ENCODE peak calls at places on chromosome X, in seven cellular contexts. E, R, U, F, A, P and V are unnamed samples.

GRCh38 chrX:94908171-94908570 is 1234.2 kb downstream of the FAM133A start:
- DNase-seq in E (no peak), R (no peak), U (no peak), F (no peak), A (no peak), P (no peak), V (no peak)

GRCh38 chrX:129522184-129523059 is 868 bp downstream of the SMARCA1 start:
- DNase-seq in E (peak; percentile 38), R (peak; percentile 46), U (peak; percentile 78), F (peak; percentile 55), A (peak; percentile 52), P (peak; percentile 56), V (peak; percentile 81)

GRCh38 chrX:154378059-154378798 is 866 bp upstream of the EMD start:
- DNase-seq in E (peak; percentile 16), R (no peak), U (peak; percentile 57), F (no peak), A (no peak), P (peak; percentile 75), V (no peak)

GRCh38 chrX:136909119-136909705 is 28.7 kb upstream of the RBMX start:
- DNase-seq in E (peak; percentile 73), R (peak; percentile 61), U (peak; percentile 85), F (peak; percentile 46), A (peak; percentile 69), P (peak; percentile 82), V (peak; percentile 65)

GRCh38 chrX:16633754-16634153 is 16.2 kb upstream of the S100G start:
- DNase-seq in E (no peak), R (no peak), U (no peak), F (no peak), A (no peak), P (no peak), V (no peak)

GRCh38 chrX:24668111-24668510 is 21.0 kb upstream of the PCYT1B start:
- DNase-seq in E (no peak), R (no peak), U (no peak), F (no peak), A (no peak), P (no peak), V (no peak)

GRCh38 chrX:118360429-118361125 is 14.7 kb downstream of the WDR44 start:
- DNase-seq in E (no peak), R (no peak), U (no peak), F (no peak), A (no peak), P (no peak), V (no peak)

GRCh38 chrX:40734956-40735317 is 405 bp downstream of the MED14 start:
- DNase-seq in E (no peak), R (no peak), U (peak; percentile 30), F (no peak), A (no peak), P (peak; percentile 49), V (no peak)

GRCh38 chrX:48471504-48471903 is 1.4 kb upstream of the SLC38A5 start:
- DNase-seq in E (no peak), R (no peak), U (no peak), F (no peak), A (no peak), P (no peak), V (no peak)

GRCh38 chrX:109347618-109348017 is 134.3 kb downstream of the GUCY2F start:
- DNase-seq in E (no peak), R (no peak), U (peak; percentile 58), F (no peak), A (no peak), P (no peak), V (no peak)

GRCh38 chrX:13903405-13903804 is 86.5 kb upstream of the GPM6B start:
- DNase-seq in E (no peak), R (no peak), U (no peak), F (no peak), A (no peak), P (no peak), V (no peak)

GRCh38 chrX:112865464-112866025 is 24.9 kb upstream of the AMOT start:
- DNase-seq in E (no peak), R (no peak), U (no peak), F (no peak), A (no peak), P (no peak), V (no peak)

GRCh38 chrX:47664737-47665136 is 5.8 kb upstream of the UXT start:
- DNase-seq in E (no peak), R (no peak), U (no peak), F (no peak), A (no peak), P (no peak), V (no peak)

GRCh38 chrX:50941638-50942037 is 31.1 kb downstream of the BMP15 start:
- DNase-seq in E (no peak), R (no peak), U (peak; percentile 5), F (no peak), A (no peak), P (no peak), V (no peak)

GRCh38 chrX:71846429-71846828 is 64.2 kb upstream of the NHSL2 start:
- DNase-seq in E (no peak), R (no peak), U (peak; percentile 49), F (peak; percentile 22), A (no peak), P (no peak), V (no peak)

GRCh38 chrX:40108084-40108958 is 10.6 kb upstream of the BCOR start:
- DNase-seq in E (no peak), R (no peak), U (peak; percentile 82), F (no peak), A (no peak), P (peak; percentile 54), V (no peak)

GRCh38 chrX:9184231-9184630 is 150.3 kb upstream of the FAM9B start:
- DNase-seq in E (no peak), R (no peak), U (no peak), F (no peak), A (no peak), P (no peak), V (no peak)

GRCh38 chrX:68492583-68492982 is 6.3 kb upstream of the YIPF6 start:
- DNase-seq in E (no peak), R (no peak), U (no peak), F (no peak), A (no peak), P (no peak), V (no peak)

GRCh38 chrX:105564536-105564935 is 257.8 kb upstream of the NRK start:
- DNase-seq in E (no peak), R (no peak), U (no peak), F (peak; percentile 74), A (no peak), P (no peak), V (no peak)

GRCh38 chrX:77937291-77937690 is 26.8 kb downstream of the ATP7A start:
- DNase-seq in E (no peak), R (no peak), U (no peak), F (peak; percentile 5), A (no peak), P (no peak), V (no peak)

GRCh38 chrX:24928114-24928513 is 87.7 kb downstream of the ARX start:
- DNase-seq in E (no peak), R (no peak), U (no peak), F (no peak), A (no peak), P (no peak), V (no peak)

GRCh38 chrX:38985375-38985774 is 184.1 kb downstream of the MID1IP1 start:
- DNase-seq in E (no peak), R (no peak), U (no peak), F (no peak), A (no peak), P (no peak), V (no peak)
- TF ChIP-seq CTCF in E (no peak), R (no peak), U (no peak), F (peak; percentile 56), A (no peak), P (peak; percentile 13), V (no peak)

GRCh38 chrX:81876437-81876836 is 674.5 kb downstream of the SH3BGRL start:
- DNase-seq in E (no peak), R (no peak), U (no peak), F (no peak), A (no peak), P (no peak), V (no peak)
- TF ChIP-seq CTCF in E (no peak), R (no peak), U (no peak), F (no peak), A (no peak), P (no peak), V (no peak)

GRCh38 chrX:2389324-2389723 is 111.5 kb downstream of the DHRSX start:
- DNase-seq in E (no peak), R (no peak), U (no peak), F (no peak), A (no peak), P (no peak), V (no peak)

GRCh38 chrX:2395261-2395850 is 105.4 kb downstream of the DHRSX start:
- DNase-seq in E (no peak), R (no peak), U (no peak), F (no peak), A (no peak), P (no peak), V (no peak)

GRCh38 chrX:2388669-2389068 is 112.1 kb downstream of the DHRSX start:
- DNase-seq in E (no peak), R (no peak), U (no peak), F (no peak), A (no peak), P (no peak), V (no peak)

GRCh38 chrX:2390754-2391153 is 110.0 kb downstream of the DHRSX start:
- DNase-seq in E (no peak), R (no peak), U (no peak), F (no peak), A (no peak), P (no peak), V (no peak)

DNA sequence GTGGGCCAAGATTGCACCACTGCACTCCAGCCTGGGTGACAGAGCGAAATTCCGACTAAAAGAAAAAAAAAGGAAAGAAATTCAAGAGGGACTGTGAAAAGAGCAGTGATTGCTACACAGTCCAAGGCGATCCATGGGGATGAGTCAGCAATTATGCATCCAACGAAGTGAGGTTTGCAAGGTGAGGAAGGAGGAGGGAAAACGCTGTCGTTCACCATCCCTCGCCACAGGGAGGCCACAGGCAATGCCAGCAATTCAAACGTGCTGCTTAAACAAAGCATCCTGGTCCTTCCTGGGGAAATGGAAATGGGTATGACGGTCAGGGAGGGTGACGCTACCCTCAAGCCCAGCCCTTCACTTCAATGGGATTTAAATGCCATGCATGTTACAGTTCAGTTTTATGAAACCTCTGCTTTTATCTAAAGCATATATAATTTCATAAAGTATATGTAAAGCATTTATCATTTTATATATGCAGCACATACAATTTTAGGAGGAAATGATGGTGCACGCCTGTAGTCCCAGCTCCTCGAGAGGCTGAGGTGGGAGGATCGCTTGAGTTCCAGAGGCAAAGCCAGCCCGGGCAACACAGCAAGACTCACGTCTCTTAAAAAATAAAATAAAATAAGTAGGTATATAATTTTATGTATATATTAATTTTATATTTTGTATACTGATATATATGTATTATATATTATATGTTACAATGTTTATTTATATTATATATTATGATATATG is 108.7 kb downstream of the DHRSX start:
- DNase-seq in E (no peak), R (no peak), U (peak; percentile 81), F (peak; percentile 90), A (no peak), P (no peak), V (no peak)
- TF ChIP-seq CTCF in E (no peak), R (peak; percentile 30), U (peak; percentile 21), F (peak; percentile 54), A (no peak), P (no peak), V (no peak)

DNA sequence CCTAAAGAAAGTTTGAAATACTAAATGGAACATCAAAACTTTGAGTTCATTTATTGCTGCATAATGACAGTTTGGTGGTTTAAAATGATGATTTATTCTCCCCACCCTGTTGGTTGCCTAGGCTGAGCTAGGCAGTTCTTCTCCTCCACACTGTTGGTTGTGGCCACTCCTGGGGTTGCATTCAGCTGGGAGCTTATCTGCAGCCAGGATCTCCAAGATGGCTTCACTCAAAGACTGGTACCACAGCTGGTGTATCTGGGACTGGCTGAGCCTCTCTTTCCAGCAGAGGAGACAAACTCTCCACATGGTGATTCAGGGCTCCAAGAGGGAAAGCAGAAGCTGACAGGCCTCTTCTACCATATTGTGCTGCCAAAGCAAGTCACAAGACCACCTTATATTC is 33.1 kb downstream of the MSL3 start:
- DNase-seq in E (no peak), R (no peak), U (no peak), F (no peak), A (no peak), P (no peak), V (no peak)
- TF ChIP-seq CTCF in E (no peak), R (no peak), U (no peak), F (no peak), A (no peak), P (no peak), V (no peak)